ENCODE peak calls at places on chromosomes 11 and 22, in four cellular contexts. L, W, S and Y are unnamed samples.

GRCh38 chr22:39773976-39774539 is 119.5 kb downstream of the ENTHD1 start:
- DNase-seq in L (no peak), W (peak; percentile 73), S (no peak), Y (no peak)

GRCh38 chr11:73392108-73393010 is 16.2 kb downstream of the RELT start:
- DNase-seq in L (no peak), W (no peak), S (no peak), Y (no peak)

GRCh38 chr11:110479070-110479444 is 49.3 kb downstream of the FDX1 start:
- DNase-seq in L (no peak), W (no peak), S (no peak), Y (no peak)

GRCh38 chr11:1755344-1756023 is 5.1 kb upstream of the IFITM10 start:
- DNase-seq in L (no peak), W (no peak), S (no peak), Y (no peak)

GRCh38 chr22:24503137-24503850 is 8.2 kb downstream of the UPB1 start:
- DNase-seq in L (peak; percentile 68), W (peak; percentile 85), S (no peak), Y (peak; percentile 83)

GRCh38 chr11:36155770-36156485 is 133.3 kb downstream of the COMMD9 start:
- DNase-seq in L (no peak), W (no peak), S (no peak), Y (peak; percentile 24)

GRCh38 chr11:134611537-134611936 is 199.5 kb upstream of the B3GAT1 start:
- DNase-seq in L (no peak), W (no peak), S (no peak), Y (no peak)

GRCh38 chr22:19175602-19176174 is 2.8 kb downstream of the SLC25A1 start:
- DNase-seq in L (no peak), W (no peak), S (no peak), Y (no peak)

GRCh38 chr11:122850076-122850631 is 11.9 kb downstream of the CRTAM start:
- DNase-seq in L (no peak), W (no peak), S (no peak), Y (peak; percentile 24)

GRCh38 chr22:49783926-49784629 is 43.6 kb downstream of the BRD1 start:
- DNase-seq in L (no peak), W (no peak), S (no peak), Y (no peak)

GRCh38 chr22:42384506-42384905 is 47.7 kb downstream of the NFAM1 start:
- DNase-seq in L (no peak), W (no peak), S (no peak), Y (no peak)

GRCh38 chr11:43908683-43909082 is 28.1 kb downstream of the ALKBH3 start:
- DNase-seq in L (no peak), W (no peak), S (no peak), Y (no peak)

GRCh38 chr11:86978756-86979608 is 23.8 kb upstream of the FZD4 start:
- DNase-seq in L (peak; percentile 29), W (no peak), S (no peak), Y (peak; percentile 44)

GRCh38 chr11:75055511-75055910 is 41.2 kb downstream of the OR2AT4 start:
- DNase-seq in L (no peak), W (no peak), S (no peak), Y (no peak)

GRCh38 chr11:47593934-47594855 is at the start of gene C1QTNF4:
- DNase-seq in L (no peak), W (no peak), S (no peak), Y (peak; percentile 70)

GRCh38 chr11:88487646-88488045 is 150.1 kb upstream of the CTSC start:
- DNase-seq in L (no peak), W (no peak), S (no peak), Y (no peak)

GRCh38 chr11:61985863-61986262 is 18.4 kb upstream of the FTH1 start:
- DNase-seq in L (no peak), W (no peak), S (no peak), Y (no peak)

GRCh38 chr11:46252373-46252914 is 25.0 kb upstream of the CREB3L1 start:
- DNase-seq in L (no peak), W (no peak), S (peak; percentile 89), Y (no peak)

GRCh38 chr11:116692318-116693106 is 80.3 kb downstream of the BUD13 start:
- DNase-seq in L (peak; percentile 3), W (no peak), S (no peak), Y (no peak)

GRCh38 chr11:16239130-16240105 is 116.9 kb downstream of the SOX6 start:
- DNase-seq in L (no peak), W (no peak), S (no peak), Y (no peak)

GRCh38 chr11:79050784-79051183 is 390.0 kb downstream of the TENM4 start:
- DNase-seq in L (no peak), W (no peak), S (no peak), Y (no peak)

GRCh38 chr11:126502159-126502558 is 146.7 kb downstream of the ST3GAL4 start:
- DNase-seq in L (no peak), W (no peak), S (no peak), Y (no peak)

GRCh38 chr11:6618117-6619020 is 853 bp downstream of the TPP1 start:
- DNase-seq in L (peak; percentile 75), W (no peak), S (peak; percentile 44), Y (no peak)

DNA sequence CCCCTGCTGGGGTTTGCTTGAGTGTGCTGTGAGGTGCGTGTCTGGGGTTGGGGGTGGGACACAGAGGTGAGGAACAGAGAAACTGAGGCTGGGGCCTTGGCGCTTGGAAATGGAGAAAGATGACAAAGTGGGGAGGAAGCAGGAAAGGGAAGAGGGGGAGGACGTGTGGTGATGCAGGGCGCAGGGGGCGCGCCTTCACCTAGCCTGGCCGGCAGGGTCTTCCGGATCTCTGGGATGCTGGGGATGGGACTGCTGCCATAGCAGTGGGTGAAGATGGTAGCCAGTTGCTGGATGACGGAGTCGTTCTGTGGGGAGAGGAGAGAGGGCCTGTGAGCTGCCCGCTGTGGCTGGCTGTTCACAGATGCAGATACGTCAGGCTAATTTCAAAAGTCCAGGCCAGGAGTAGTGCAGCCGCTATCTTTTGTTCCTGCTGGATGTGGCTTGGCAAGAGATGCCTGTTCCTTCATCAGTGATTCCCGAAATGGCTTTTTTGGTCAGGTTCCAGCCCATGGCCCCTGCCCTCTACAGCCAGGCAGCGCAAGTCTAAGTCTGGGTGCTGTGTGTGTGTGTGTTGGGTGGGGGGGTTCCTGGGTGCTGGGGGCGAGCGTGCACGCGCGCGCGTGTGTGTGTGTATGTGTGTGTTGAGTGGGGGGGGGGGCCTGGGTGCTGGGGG is 54.8 kb downstream of the NAT10 start:
- DNase-seq in L (no peak), W (no peak), S (no peak), Y (no peak)
- TF ChIP-seq POLR2AphosphoS5 in L (no peak), W (no peak), S (no peak), Y (no peak)

GRCh38 chr22:45645150-45645525 is 26.5 kb upstream of the ATXN10 start:
- DNase-seq in L (no peak), W (no peak), S (no peak), Y (peak; percentile 23)
- H3K4me3 ChIP-seq in L (no peak overlapping the region), W (no peak overlapping the region), S (peak overlapping the region; percentile 45), Y (peak overlapping the region; percentile 52)

GRCh38 chr11:76640540-76640939 is 30.0 kb downstream of the LRRC32 start:
- DNase-seq in L (no peak), W (no peak), S (no peak), Y (no peak)
- TF ChIP-seq JUNB in L (no peak), W (no peak), S (no peak), Y (no peak)

GRCh38 chr11:27398413-27398780 is 35.4 kb upstream of the CCDC34 start:
- DNase-seq in L (no peak), W (no peak), S (no peak), Y (no peak)

GRCh38 chr11:27397619-27398412 is 34.8 kb upstream of the CCDC34 start:
- DNase-seq in L (no peak), W (no peak), S (no peak), Y (no peak)

GRCh38 chr11:27392715-27393114 is 29.7 kb upstream of the CCDC34 start:
- DNase-seq in L (peak; percentile 38), W (no peak), S (peak; percentile 66), Y (peak; percentile 29)

GRCh38 chr11:27396259-27396839 is 33.3 kb upstream of the CCDC34 start:
- DNase-seq in L (no peak), W (no peak), S (peak; percentile 69), Y (no peak)

GRCh38 chr11:27395556-27396258 is 32.7 kb upstream of the CCDC34 start:
- DNase-seq in L (no peak), W (no peak), S (peak; percentile 95), Y (peak; percentile 42)
- TF ChIP-seq POLR2AphosphoS5 in L (no peak), W (no peak), S (no peak), Y (no peak)

GRCh38 chr11:125170406-125171031 is 6.0 kb downstream of the PKNOX2 start:
- DNase-seq in L (peak; percentile 49), W (no peak), S (no peak), Y (peak; percentile 54)
- H3K4me3 ChIP-seq in L (no peak overlapping the region), W (no peak overlapping the region), S (no peak overlapping the region), Y (peak overlapping the region; percentile 37)

GRCh38 chr22:31333648-31334047 is 12.5 kb downstream of the PATZ1 start:
- DNase-seq in L (no peak), W (no peak), S (no peak), Y (no peak)

GRCh38 chr22:31329453-31330215 is 16.5 kb downstream of the PATZ1 start:
- DNase-seq in L (no peak), W (no peak), S (no peak), Y (no peak)

GRCh38 chr22:31334329-31334728 is 11.8 kb downstream of the PATZ1 start:
- DNase-seq in L (no peak), W (no peak), S (no peak), Y (no peak)

GRCh38 chr22:31332010-31332409 is 14.1 kb downstream of the PATZ1 start:
- DNase-seq in L (no peak), W (no peak), S (no peak), Y (no peak)

GRCh38 chr22:31332886-31333285 is 13.3 kb downstream of the PATZ1 start:
- DNase-seq in L (no peak), W (no peak), S (no peak), Y (no peak)
- TF ChIP-seq JUNB in L (no peak), W (no peak), S (no peak), Y (no peak)

DNA sequence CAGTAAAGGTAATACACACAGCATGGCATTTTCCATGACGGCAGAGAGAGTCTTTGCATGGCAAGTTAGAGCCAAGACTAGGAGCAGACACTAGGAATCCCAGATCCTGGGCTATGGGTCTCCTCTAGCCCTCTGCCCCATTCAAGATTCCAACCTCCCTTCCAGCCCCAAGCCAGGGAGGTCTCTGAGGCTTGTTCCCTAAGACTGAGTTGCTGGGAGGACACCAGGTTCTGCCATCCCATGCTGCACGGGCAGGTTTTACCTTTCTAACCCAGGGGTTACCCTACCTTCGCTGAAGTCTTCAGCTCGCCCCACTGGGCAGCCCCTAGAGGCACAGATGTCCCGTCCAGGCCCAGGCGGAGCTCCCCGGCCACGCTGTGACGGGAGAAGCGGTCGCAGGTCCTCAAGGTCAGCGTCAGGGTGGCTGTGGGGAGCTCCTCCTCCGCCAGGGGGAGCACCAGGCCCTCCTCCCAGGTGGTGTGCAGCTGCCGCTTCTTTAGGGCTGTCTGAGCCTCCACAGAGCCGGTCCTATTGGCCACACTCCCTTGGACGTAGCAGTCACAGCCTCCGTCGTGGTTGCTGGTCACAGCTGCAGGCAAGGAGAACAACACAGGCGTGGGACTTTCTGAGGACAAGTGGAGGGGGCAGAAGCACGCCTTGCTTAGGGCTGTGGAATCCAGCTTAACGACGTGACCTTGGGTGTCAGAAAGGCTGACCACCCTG is 33.8 kb downstream of the SYT13 start:
- DNase-seq in L (peak; percentile 83), W (no peak), S (peak; percentile 35), Y (peak; percentile 89)
- TF ChIP-seq POLR2AphosphoS5 in L (no peak), W (no peak), S (no peak), Y (no peak)

DNA sequence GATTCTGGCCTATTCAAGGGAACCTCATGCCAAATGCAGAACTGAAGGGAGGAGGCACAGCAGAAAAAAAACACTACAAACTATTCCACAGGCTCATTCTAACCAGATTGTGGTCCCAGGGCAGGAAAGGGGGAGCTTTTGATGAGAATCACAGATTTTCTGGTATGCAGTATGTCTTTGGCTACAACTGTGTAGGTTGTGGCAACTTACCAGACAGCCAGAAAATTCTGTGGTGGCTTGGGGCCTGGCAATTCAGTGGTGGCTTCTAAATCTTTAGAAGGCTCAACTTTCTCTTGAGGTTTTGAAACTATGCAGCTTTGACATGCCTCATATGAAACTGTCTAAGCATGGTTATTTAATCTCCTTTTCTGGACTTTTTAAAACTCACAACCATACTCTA is 850.8 kb upstream of the CCDC90B start:
- DNase-seq in L (no peak), W (no peak), S (no peak), Y (no peak)
- H3K4me3 ChIP-seq in L (no peak overlapping the region), W (no peak overlapping the region), S (no peak overlapping the region), Y (no peak overlapping the region)